ENCODE peak calls at places on chromosome 11, in six cellular contexts. V is cardiac fibroblast, T is Peyer's patch, N is HFF-Myc, M is astrocyte of the cerebellum, J is astrocyte of the spinal cord. O is an unnamed sample.

GRCh38 chr11:22703040-22703439 is 36.6 kb downstream of the GAS2 start:
- DNase-seq in M (peak), J (peak), T (no peak), N (peak), V (peak), O (no peak)

GRCh38 chr11:133172349-133172748 is 360.0 kb downstream of the OPCML start:
- DNase-seq in N (no peak), V (no peak), T (no peak), M (no peak), J (no peak), O (no peak)

GRCh38 chr11:95283653-95284052 is 52.7 kb upstream of the SESN3 start:
- DNase-seq in N (no peak), J (no peak), T (no peak), V (peak), M (no peak), O (no peak)

GRCh38 chr11:115447273-115447864 is 56.8 kb downstream of the CADM1 start:
- DNase-seq in T (no peak), N (no peak), M (no peak), J (no peak), V (no peak), O (no peak)

GRCh38 chr11:61528114-61528513 is 19.6 kb downstream of the LRRC10B start:
- DNase-seq in V (no peak), T (no peak), M (no peak), N (no peak), J (no peak), O (no peak)

GRCh38 chr11:19072464-19072863 is 11.9 kb upstream of the MRGPRX2 start:
- DNase-seq in N (no peak), T (no peak), J (no peak), V (no peak), M (no peak), O (no peak)

GRCh38 chr11:10659339-10660216 is 34.0 kb downstream of the IRAG1 start:
- DNase-seq in J (peak), N (peak), T (no peak), M (peak), V (peak), O (no peak)

GRCh38 chr11:128512478-128513127 is 74.8 kb downstream of the ETS1 start:
- DNase-seq in V (peak), M (no peak), N (no peak), J (no peak), T (no peak), O (no peak)

GRCh38 chr11:75388386-75389275 is 10.7 kb upstream of the RPS3 start:
- DNase-seq in N (peak), V (peak), J (peak), M (peak), T (peak), O (peak)

DNA sequence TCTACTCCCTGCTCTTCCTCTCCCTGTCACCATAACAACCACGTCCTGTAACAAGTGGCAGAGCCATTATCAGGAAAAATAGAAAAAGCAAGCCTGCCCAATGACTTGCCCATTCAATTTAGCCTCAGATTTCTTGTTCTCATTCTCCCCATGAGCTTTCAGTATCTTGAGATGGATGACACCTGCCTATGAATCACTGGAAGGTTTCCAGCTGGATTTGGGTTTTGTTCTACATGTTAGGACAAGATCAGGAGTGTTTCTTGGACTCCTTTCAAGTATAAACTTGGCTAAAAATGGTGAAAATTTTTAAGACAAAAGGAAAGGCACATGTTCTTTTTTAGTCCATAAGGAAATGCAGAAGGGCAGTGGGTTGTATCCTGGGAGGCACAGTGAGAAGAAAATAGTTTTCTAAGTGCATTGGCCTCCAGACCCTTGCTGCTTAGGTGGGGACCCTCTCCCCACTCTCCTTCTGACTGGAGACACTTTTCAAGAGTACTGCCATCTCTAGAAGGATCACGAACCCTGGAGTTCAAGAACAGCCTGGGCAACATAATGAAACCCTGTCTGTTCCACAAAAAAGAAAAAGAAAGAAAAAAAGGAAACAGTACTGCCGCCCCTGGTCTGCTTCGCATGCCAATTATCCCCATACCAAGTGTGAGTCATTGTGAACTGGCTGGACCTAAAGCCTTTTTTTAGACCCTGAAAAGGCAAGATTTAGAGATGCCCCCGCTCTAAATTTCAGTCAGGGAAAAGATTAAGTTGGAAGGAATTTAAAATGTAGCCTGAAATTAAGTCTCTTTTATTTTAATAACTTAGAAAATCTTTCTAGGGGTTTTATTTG is 51.0 kb downstream of the MTNR1B start:
- DNase-seq in N (peak), T (no peak), M (peak), J (peak), V (peak), O (no peak)
- H3K4me3 ChIP-seq in N (no peak), T (no peak), M (no peak), J (peak), V (no peak), O (no peak)

GRCh38 chr11:1875093-1875785 is 16.5 kb downstream of the PRR33 start:
- DNase-seq in M (no peak), N (no peak), J (no peak), T (no peak), V (no peak), O (no peak)
- H3K4me3 ChIP-seq in M (no peak), N (no peak), J (no peak), T (no peak), V (no peak), O (no peak)

DNA sequence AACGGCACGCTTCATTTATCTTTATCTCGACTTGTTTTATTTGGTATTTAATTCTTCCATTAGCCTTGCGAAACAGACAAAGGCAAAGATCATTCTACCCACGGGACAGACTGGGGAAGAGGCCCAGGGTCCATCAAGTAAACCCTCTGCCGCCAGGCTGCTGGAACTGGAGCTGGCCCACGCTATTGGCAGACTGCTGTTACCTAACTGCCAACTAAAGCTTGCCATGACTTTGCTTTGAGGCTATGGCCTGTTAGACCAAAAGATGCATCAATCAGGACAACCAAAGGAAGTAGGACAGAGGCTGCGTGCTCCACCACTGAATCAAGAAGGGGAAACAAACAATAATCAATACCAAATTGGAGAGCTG is 794 bp upstream of the TMEM218 start:
- DNase-seq in T (no peak), N (no peak), V (no peak), M (no peak), J (no peak), O (no peak)
- H3K4me3 ChIP-seq in T (peak), N (peak), V (peak), M (peak), J (peak), O (peak)

DNA sequence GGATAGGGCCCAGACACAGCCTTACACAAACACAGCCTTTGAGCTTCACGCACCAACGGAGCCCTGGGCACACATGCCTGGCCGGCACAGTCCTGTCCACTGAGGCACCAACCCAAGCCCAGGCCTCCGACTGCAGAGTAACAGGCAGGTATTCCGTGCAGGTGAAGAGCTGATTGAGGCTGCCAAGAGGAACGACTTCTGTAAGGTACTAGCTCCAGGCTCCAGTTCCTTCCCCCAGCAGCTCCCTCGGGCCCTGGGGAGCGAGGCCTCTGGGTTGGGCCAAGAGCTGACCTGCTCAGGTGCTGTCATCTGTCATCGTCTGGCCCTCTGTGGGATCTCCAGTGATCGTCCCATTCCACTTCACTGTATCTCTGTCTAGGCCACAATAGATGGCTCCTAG is 3.2 kb upstream of the MDK start:
- DNase-seq in N (no peak), V (no peak), M (no peak), T (no peak), J (no peak), O (no peak)
- H3K4me3 ChIP-seq in N (no peak), V (no peak), M (no peak), T (no peak), J (no peak), O (no peak)

GRCh38 chr11:65606876-65607613 is 7.0 kb downstream of the MAP3K11 start:
- DNase-seq in M (peak), T (peak), J (peak), N (peak), V (peak), O (no peak)
- H3K4me3 ChIP-seq in M (peak), T (no peak), J (no peak), N (peak), V (peak), O (no peak)

DNA sequence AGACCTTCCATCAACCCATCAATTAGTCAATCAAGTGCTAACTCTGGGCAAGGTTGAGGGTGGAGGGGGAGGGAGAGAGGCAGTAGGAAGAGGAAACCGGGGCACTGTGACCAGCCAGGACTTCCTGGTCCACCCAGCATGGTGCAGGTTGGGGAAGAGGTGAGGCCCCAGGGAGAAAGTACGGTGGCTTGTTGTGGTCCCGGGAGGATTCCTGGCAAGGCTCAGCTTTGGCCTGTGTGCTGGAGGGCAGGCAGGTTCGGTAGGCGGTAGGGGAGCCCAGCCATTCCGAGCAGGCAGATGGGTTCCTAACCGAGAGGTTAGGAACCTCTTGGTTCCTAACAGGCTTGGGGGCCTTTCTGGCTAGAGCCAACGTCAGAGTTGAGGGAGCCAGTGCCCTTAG is 10.8 kb downstream of the ST14 start:
- DNase-seq in M (no peak), T (no peak), N (no peak), J (no peak), V (no peak), O (no peak)
- H3K4me3 ChIP-seq in M (no peak), T (no peak), N (no peak), J (no peak), V (no peak), O (no peak)

DNA sequence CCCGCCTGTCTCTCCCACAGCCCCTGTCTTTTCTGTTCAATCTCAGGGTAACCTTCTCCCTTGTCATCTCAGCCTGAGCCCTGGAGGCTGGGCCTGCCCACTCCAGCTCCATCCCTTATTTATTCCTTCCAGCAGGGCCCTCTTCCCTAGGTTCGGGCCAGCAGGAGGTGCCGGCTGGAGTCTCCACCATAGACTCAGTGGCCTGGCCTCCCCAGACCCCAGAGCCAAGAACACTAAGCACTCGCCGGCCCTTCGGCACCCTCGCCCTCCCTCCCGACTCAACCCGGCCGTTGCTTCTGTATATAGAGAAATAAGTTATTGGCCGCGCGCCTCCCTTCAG is 1.4 kb upstream of the RAB1B start:
- DNase-seq in T (no peak), M (no peak), V (no peak), J (no peak), N (no peak), O (no peak)
- H3K4me3 ChIP-seq in T (peak), M (peak), V (peak), J (peak), N (peak), O (no peak)

O was measured in Jurkat, Clone E6-1.